ENCODE peak calls at places on chromosomes 6 and 20, in four cellular contexts. Q, G, I and X are unnamed samples.

GRCh38 chr6:136403166-136403980 is 113.7 kb upstream of the BCLAF1 start:
- DNase-seq in Q (peak; percentile 92), G (no peak), I (no peak), X (no peak)

GRCh38 chr6:140500864-140501263 is 1126.4 kb upstream of the CITED2 start:
- DNase-seq in Q (no peak), G (no peak), I (no peak), X (no peak)

GRCh38 chr20:63023071-63023835 is 16.5 kb upstream of the BHLHE23 start:
- DNase-seq in Q (no peak), G (no peak), I (no peak), X (no peak)

GRCh38 chr20:15045246-15045645 is 707.8 kb upstream of the FLRT3 start:
- DNase-seq in Q (peak; percentile 60), G (no peak), I (no peak), X (no peak)

GRCh38 chr6:149336529-149336928 is 19.0 kb downstream of the TAB2 start:
- DNase-seq in Q (no peak), G (no peak), I (no peak), X (no peak)

GRCh38 chr6:43973351-43973750 is 153.9 kb downstream of the MRPL14 start:
- DNase-seq in Q (no peak), G (no peak), I (peak; percentile 15), X (no peak)

GRCh38 chr6:30378290-30378937 is 33.5 kb downstream of the RPP21 start:
- DNase-seq in Q (no peak), G (no peak), I (no peak), X (no peak)

GRCh38 chr20:39800548-39800947 is 838.4 kb downstream of the DHX35 start:
- DNase-seq in Q (peak; percentile 83), G (no peak), I (peak; percentile 18), X (no peak)

GRCh38 chr6:167567142-167568033 is 242.5 kb downstream of the TTLL2 start:
- DNase-seq in Q (no peak), G (no peak), I (no peak), X (no peak)

GRCh38 chr20:4418141-4418540 is 303.6 kb upstream of the PRND start:
- DNase-seq in Q (no peak), G (no peak), I (no peak), X (no peak)

GRCh38 chr6:20891161-20891560 is 356.9 kb downstream of the CDKAL1 start:
- DNase-seq in Q (no peak), G (no peak), I (no peak), X (no peak)

GRCh38 chr6:44052419-44053011 is 74.7 kb downstream of the MRPL14 start:
- DNase-seq in Q (peak; percentile 87), G (no peak), I (no peak), X (peak; percentile 81)

GRCh38 chr20:50169329-50169823 is 15.9 kb upstream of the PEDS1 start:
- DNase-seq in Q (peak; percentile 70), G (peak; percentile 64), I (peak; percentile 75), X (no peak)

GRCh38 chr20:19881990-19882389 is 123.9 kb downstream of the RIN2 start:
- DNase-seq in Q (no peak), G (no peak), I (no peak), X (no peak)

GRCh38 chr20:64006902-64007301 is 26.0 kb downstream of the PRPF6 start:
- DNase-seq in Q (no peak), G (no peak), I (no peak), X (no peak)

GRCh38 chr6:28586273-28586672 is 60.6 kb downstream of the GPX5 start:
- DNase-seq in Q (no peak), G (no peak), I (no peak), X (no peak)

GRCh38 chr20:45174434-45175364 is at the start of gene PI3:
- DNase-seq in Q (no peak), G (no peak), I (no peak), X (no peak)

GRCh38 chr20:63481503-63481902 is 9.0 kb upstream of the KCNQ2 start:
- DNase-seq in Q (no peak), G (no peak), I (no peak), X (no peak)

GRCh38 chr6:131825946-131826345 is 18.1 kb downstream of the ENPP1 start:
- DNase-seq in Q (no peak), G (no peak), I (no peak), X (no peak)

GRCh38 chr20:53175135-53175780 is 203.1 kb downstream of the TSHZ2 start:
- DNase-seq in Q (no peak), G (no peak), I (no peak), X (no peak)

GRCh38 chr6:147506704-147507114 is 1.8 kb upstream of the SAMD5 start:
- DNase-seq in Q (peak; percentile 29), G (no peak), I (peak; percentile 75), X (no peak)

GRCh38 chr6:4964675-4965336 is 39.0 kb downstream of the RPP40 start:
- DNase-seq in Q (no peak), G (no peak), I (no peak), X (no peak)

GRCh38 chr6:3919849-3920248 is 70.7 kb downstream of the FAM50B start:
- DNase-seq in Q (no peak), G (no peak), I (no peak), X (no peak)

GRCh38 chr6:28866342-28867077 is 57.3 kb downstream of the TRIM27 start:
- DNase-seq in Q (peak; percentile 30), G (peak; percentile 73), I (peak; percentile 60), X (no peak)

GRCh38 chr6:85464722-85465150 is 14.9 kb downstream of the NT5E start:
- DNase-seq in Q (peak; percentile 82), G (no peak), I (no peak), X (no peak)

GRCh38 chr20:22684072-22684762 is 99.8 kb upstream of the FOXA2 start:
- DNase-seq in Q (peak; percentile 63), G (peak; percentile 16), I (peak; percentile 55), X (peak; percentile 64)

GRCh38 chr6:46491789-46492547 is 719 bp upstream of the RCAN2 start:
- DNase-seq in Q (peak; percentile 25), G (no peak), I (peak; percentile 68), X (peak; percentile 3)

GRCh38 chr6:135904666-135905065 is 53.2 kb downstream of the PDE7B start:
- DNase-seq in Q (no peak), G (no peak), I (no peak), X (no peak)

GRCh38 chr6:156790711-156791110 is 13.5 kb downstream of the ARID1B start:
- DNase-seq in Q (no peak), G (no peak), I (no peak), X (no peak)